ENCODE peak calls at places on chromosomes 7 and 10, in seven cellular contexts. F is spleen; E is GM12865; H is CD8-positive, alpha-beta T cell; T is heart left ventricle; O is ascending aorta; Z is fibroblast of pulmonary artery. N is an unnamed sample.

GRCh38 chr7:128167316-128167691 is 73.8 kb upstream of the LEP start:
- DNase-seq in H (peak; percentile 18), F (no peak), O (peak; percentile 55), Z (peak; percentile 51), T (peak; percentile 34), E (no peak), N (peak; percentile 11)

GRCh38 chr10:6580279-6581029 is 378 bp upstream of the PRKCQ start:
- DNase-seq in T (peak; percentile 51), Z (peak; percentile 66), O (no peak), E (peak; percentile 68), H (peak; percentile 93), F (peak; percentile 96), N (no peak)

GRCh38 chr7:50539725-50540124 is 25.5 kb downstream of the DDC start:
- DNase-seq in E (no peak), T (no peak), O (no peak), F (no peak), Z (no peak), H (no peak), N (no peak)

GRCh38 chr10:71520042-71520441 is 123.3 kb downstream of the CDH23 start:
- DNase-seq in T (no peak), H (no peak), F (no peak), Z (peak; percentile 9), O (no peak), E (no peak), N (no peak)

GRCh38 chr7:23333671-23334246 is 34.6 kb downstream of the MALSU1 start:
- DNase-seq in Z (peak; percentile 89), H (no peak), T (peak; percentile 43), E (no peak), F (no peak), O (no peak), N (peak; percentile 36)

GRCh38 chr10:63133787-63134557 is 844 bp downstream of the NRBF2 start:
- DNase-seq in F (no peak), E (peak; percentile 78), Z (peak; percentile 54), H (no peak), T (no peak), O (no peak), N (no peak)

GRCh38 chr10:128191847-128192246 is 65.6 kb upstream of the MKI67 start:
- DNase-seq in F (no peak), E (no peak), O (no peak), H (no peak), Z (no peak), T (no peak), N (no peak)

GRCh38 chr7:98334077-98334476 is 52.6 kb downstream of the BRI3 start:
- DNase-seq in O (no peak), T (no peak), Z (no peak), F (no peak), E (no peak), H (no peak), N (no peak)

GRCh38 chr7:78139335-78139734 is 340.8 kb downstream of the PHTF2 start:
- DNase-seq in E (no peak), H (no peak), Z (no peak), F (no peak), T (no peak), O (no peak), N (peak; percentile 59)

GRCh38 chr10:128511284-128511683 is 385.1 kb upstream of the MKI67 start:
- DNase-seq in H (no peak), Z (no peak), F (no peak), E (no peak), O (no peak), T (no peak), N (no peak)

GRCh38 chr10:61904711-61905445 is 3.4 kb downstream of the ARID5B start:
- DNase-seq in O (peak; percentile 78), F (no peak), H (peak; percentile 38), E (peak; percentile 74), T (no peak), Z (peak; percentile 81), N (peak; percentile 67)

GRCh38 chr7:16657656-16658279 is 11.8 kb downstream of the BZW2 start:
- DNase-seq in O (no peak), Z (peak; percentile 90), E (no peak), F (no peak), H (no peak), T (peak; percentile 68), N (peak; percentile 80)
- TF ChIP-seq CTCF in O (no peak), Z (peak; percentile 29), E (no peak), F (no peak), H (no peak), T (no peak), N (peak; percentile 17)

GRCh38 chr10:94085766-94086437 is 92.2 kb downstream of the PLCE1 start:
- DNase-seq in T (no peak), Z (no peak), O (no peak), E (no peak), F (no peak), H (no peak), N (no peak)

GRCh38 chr10:94092848-94093247 is 99.1 kb downstream of the PLCE1 start:
- DNase-seq in E (no peak), Z (peak; percentile 60), F (no peak), O (no peak), H (no peak), T (no peak), N (no peak)

GRCh38 chr10:94093286-94093905 is 99.7 kb downstream of the PLCE1 start:
- DNase-seq in H (no peak), Z (peak; percentile 24), E (no peak), T (no peak), O (no peak), F (no peak), N (no peak)

GRCh38 chr10:94085288-94085687 is 91.6 kb downstream of the PLCE1 start:
- DNase-seq in E (no peak), T (no peak), F (no peak), Z (no peak), H (no peak), O (no peak), N (no peak)

DNA sequence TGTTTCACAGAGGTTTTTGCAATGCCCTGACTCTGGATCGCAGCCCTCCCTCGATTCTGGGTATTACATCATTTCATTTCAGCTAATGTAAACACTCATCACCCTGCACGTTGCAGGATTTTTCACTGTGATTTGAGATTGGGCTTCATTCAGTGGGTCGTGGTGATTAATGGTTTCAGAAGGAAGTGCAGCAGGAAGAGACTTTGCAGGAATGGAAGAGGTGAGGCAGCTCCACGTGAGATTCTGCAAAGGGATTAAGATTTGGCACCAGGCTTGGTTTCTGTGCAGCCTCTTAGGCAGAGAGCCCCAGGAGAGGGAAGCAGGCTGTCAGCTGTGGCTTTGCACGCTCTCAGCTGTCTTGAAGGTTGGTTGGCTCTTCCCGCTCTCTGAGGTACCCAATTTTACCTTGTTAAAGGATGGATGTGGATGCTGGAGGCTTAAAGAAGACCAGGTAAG is 95.2 kb downstream of the PLCE1 start:
- DNase-seq in H (no peak), T (no peak), E (no peak), O (no peak), F (no peak), Z (peak; percentile 53), N (no peak)
- H3K4me3 ChIP-seq in H (no peak overlapping the region), T (peak overlapping the region; percentile 50), E (no peak overlapping the region), O (peak overlapping the region; percentile 34), F (peak overlapping the region; percentile 24), Z (peak overlapping the region; percentile 6), N (no peak overlapping the region)

DNA sequence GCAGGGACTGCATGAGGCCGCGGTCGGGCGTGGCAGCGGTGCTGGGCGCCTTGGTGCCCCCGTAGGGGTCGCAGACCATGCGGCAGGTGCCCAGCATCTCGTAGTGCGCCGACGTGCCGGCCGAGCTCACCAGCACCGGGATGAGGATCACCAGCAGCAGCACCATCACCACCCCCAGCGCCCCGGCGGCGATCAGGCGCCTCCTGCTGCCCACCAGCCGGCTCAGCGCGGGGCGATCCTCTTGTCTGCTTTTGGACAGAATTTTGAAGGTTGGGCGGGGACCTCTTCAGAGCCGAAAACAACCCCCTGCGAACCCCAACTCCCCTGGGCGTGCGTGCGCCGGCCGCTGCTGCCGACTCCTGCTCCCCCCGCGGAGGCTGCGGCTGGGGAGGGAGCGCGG is 779 bp downstream of the C1QL3 start:
- DNase-seq in E (peak; percentile 68), Z (peak; percentile 10), H (no peak), T (no peak), F (peak; percentile 75), O (peak; percentile 63), N (no peak)
- TF ChIP-seq CTCF in E (peak; percentile 36), Z (peak; percentile 26), H (no peak), T (peak; percentile 33), F (no peak), O (peak; percentile 14), N (peak; percentile 26)

DNA sequence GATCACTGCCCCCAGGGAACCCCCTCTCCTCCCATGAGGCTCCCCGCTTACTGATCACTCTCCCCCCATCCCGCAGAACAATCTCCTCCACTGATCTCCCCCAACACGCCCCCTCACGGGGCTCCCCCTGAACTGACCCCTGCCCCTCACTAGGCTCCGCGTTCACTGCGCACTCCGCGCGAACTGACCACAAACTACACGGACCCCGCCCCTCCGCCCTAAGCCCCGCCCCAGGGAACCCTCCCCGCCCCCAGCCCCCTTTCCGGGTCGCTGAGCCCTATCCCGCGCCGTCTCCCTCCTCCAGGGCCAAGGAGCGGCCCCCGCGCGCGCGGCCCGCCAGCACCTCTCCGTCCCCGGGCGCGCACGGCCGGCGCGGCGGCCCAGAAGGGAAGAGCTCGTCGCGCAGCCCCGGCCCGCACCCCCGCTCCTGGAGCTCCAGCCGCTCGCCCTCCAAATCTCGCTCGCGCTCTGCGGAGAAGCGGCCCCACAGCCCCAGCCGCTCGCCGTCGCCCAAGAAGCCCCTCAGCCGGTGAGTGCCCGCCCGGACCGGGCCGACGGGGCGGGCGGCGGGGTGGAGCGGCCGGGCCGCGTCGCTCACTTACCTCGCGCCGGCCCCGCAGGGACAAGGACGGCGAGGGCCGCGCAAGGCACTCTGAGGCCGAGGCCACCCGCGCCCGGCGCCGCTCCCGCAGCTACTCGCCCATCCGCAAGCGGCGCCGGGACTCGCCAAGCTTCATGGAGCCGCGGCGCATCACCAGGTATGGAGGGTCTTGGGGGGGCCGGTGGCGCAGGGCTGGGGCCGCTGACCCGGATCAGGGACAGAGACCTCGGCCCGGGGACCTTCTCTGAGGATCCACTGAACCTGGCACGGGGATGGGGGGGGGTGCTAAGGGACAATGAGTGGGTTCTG is 19.9 kb upstream of the HSPB1 start:
- DNase-seq in H (no peak), F (no peak), E (no peak), O (no peak), Z (no peak), T (peak; percentile 48), N (no peak)
- H3K4me3 ChIP-seq in H (peak overlapping the region; percentile 30), F (peak overlapping the region; percentile 52), E (no peak overlapping the region), O (peak overlapping the region; percentile 66), Z (peak overlapping the region; percentile 42), T (peak overlapping the region; percentile 60), N (peak overlapping the region; percentile 22)

N was measured in HFF-Myc.